ENCODE peak calls at places on chromosomes 7 and 10, in five cellular contexts. Z, V, O, M and I are unnamed samples.
A peak's percentile ranks its signal among the peaks of the same experiment; 100 is the strongest.

GRCh38 chr7:155124706-155125105 is 54.6 kb downstream of the HTR5A start:
- DNase-seq in Z (no peak), V (no peak), M (no peak), O (no peak), I (no peak)

GRCh38 chr7:20280475-20281351 is 50.0 kb upstream of the ITGB8 start:
- DNase-seq in Z (no peak), V (peak; percentile 71), M (no peak), O (no peak), I (no peak)

GRCh38 chr7:84913731-84914130 is 273.1 kb downstream of the SEMA3D start:
- DNase-seq in Z (no peak), V (no peak), O (no peak), M (no peak), I (no peak)

GRCh38 chr10:78954701-78955100 is 114.1 kb upstream of the ZMIZ1 start:
- DNase-seq in M (no peak), O (no peak), Z (no peak), V (no peak), I (no peak)

GRCh38 chr10:97830064-97830463 is 19.6 kb upstream of the GOLGA7B start:
- DNase-seq in V (no peak), Z (no peak), M (no peak), O (peak; percentile 71), I (no peak)

GRCh38 chr7:158018061-158018796 is 569.4 kb downstream of the PTPRN2 start:
- DNase-seq in O (no peak), M (no peak), V (no peak), Z (no peak), I (no peak)

GRCh38 chr10:49112851-49113250 is 2.5 kb downstream of the VSTM4 start:
- DNase-seq in Z (no peak), V (no peak), O (no peak), M (no peak), I (no peak)

GRCh38 chr7:101173752-101174244 is 6.3 kb downstream of the NAT16 start:
- DNase-seq in O (peak; percentile 31), Z (no peak), M (peak; percentile 69), V (no peak), I (no peak)

GRCh38 chr7:116752305-116753074 is 80.5 kb downstream of the MET start:
- DNase-seq in Z (no peak), M (no peak), O (no peak), V (no peak), I (no peak)

GRCh38 chr10:21975378-21975990 is 28.0 kb downstream of the DNAJC1 start:
- DNase-seq in M (no peak), Z (no peak), O (no peak), V (no peak), I (no peak)

GRCh38 chr7:98354511-98355249 is 46.2 kb downstream of the BAIAP2L1 start:
- DNase-seq in O (no peak), M (peak; percentile 80), V (peak; percentile 83), Z (no peak), I (peak; percentile 80)

GRCh38 chr10:62632071-62632809 is 172.3 kb upstream of the ADO start:
- DNase-seq in V (peak; percentile 45), Z (no peak), M (no peak), O (no peak), I (no peak)

GRCh38 chr7:12646139-12646538 is 41.3 kb upstream of the ARL4A start:
- DNase-seq in O (no peak), V (peak; percentile 73), M (no peak), Z (no peak), I (no peak)

GRCh38 chr7:26375604-26376207 is 84.0 kb downstream of the SNX10 start:
- DNase-seq in Z (no peak), V (no peak), M (no peak), O (no peak), I (no peak)

GRCh38 chr10:132526676-132527075 is 10.9 kb upstream of the INPP5A start:
- DNase-seq in O (peak; percentile 1), V (peak; percentile 78), M (no peak), Z (peak; percentile 40), I (no peak)

GRCh38 chr7:40220421-40220911 is 85.7 kb downstream of the SUGCT start:
- DNase-seq in M (no peak), O (no peak), V (no peak), Z (no peak), I (no peak)

GRCh38 chr7:1752771-1753562 is 82.9 kb downstream of the ELFN1 start:
- DNase-seq in M (peak; percentile 15), Z (no peak), O (no peak), V (no peak), I (no peak)

GRCh38 chr10:59894114-59894513 is 12.2 kb downstream of the CCDC6 start:
- DNase-seq in M (peak; percentile 62), Z (peak; percentile 53), V (peak; percentile 42), O (peak; percentile 84), I (peak; percentile 86)

GRCh38 chr10:114801411-114801813 is 20.2 kb upstream of the FHIP2A start:
- DNase-seq in V (no peak), Z (no peak), M (no peak), O (no peak), I (no peak)

GRCh38 chr10:27223964-27224363 is 16.6 kb downstream of the ACBD5 start:
- DNase-seq in O (peak; percentile 72), Z (no peak), V (peak; percentile 18), M (peak; percentile 47), I (no peak)

GRCh38 chr7:43278088-43278644 is 165.7 kb downstream of the HECW1 start:
- DNase-seq in V (no peak), M (no peak), O (no peak), Z (no peak), I (no peak)

GRCh38 chr10:133327651-133328357 is 8.9 kb downstream of the CALY start:
- DNase-seq in O (no peak), Z (peak; percentile 42), V (no peak), M (peak; percentile 22), I (no peak)

GRCh38 chr10:118457824-118458428 is 115.8 kb upstream of the FAM204A start:
- DNase-seq in V (no peak), M (no peak), Z (no peak), O (no peak), I (no peak)

GRCh38 chr10:6135039-6135438 is 46.2 kb downstream of the RBM17 start:
- DNase-seq in M (no peak), V (no peak), O (no peak), Z (no peak), I (no peak)

GRCh38 chr7:140616328-140616727 is 24.3 kb downstream of the DENND2A start:
- DNase-seq in O (no peak), M (no peak), V (no peak), Z (no peak), I (no peak)

GRCh38 chr10:112746329-112746728 is 203.7 kb upstream of the TCF7L2 start:
- DNase-seq in Z (no peak), M (no peak), V (no peak), O (no peak), I (no peak)

GRCh38 chr10:120172371-120172770 is 279.8 kb downstream of the SEC23IP start:
- DNase-seq in Z (no peak), O (no peak), V (peak; percentile 37), M (no peak), I (no peak)

GRCh38 chr7:98394377-98394836 is 6.5 kb downstream of the BAIAP2L1 start:
- DNase-seq in M (no peak), V (peak; percentile 81), Z (no peak), O (no peak), I (no peak)

GRCh38 chr7:136489808-136490207 is 378.6 kb upstream of the CHRM2 start:
- DNase-seq in V (no peak), Z (no peak), O (no peak), M (no peak), I (no peak)

GRCh38 chr7:124765401-124766352 is at the start of gene GPR37:
- DNase-seq in V (peak; percentile 45), M (peak; percentile 80), O (peak; percentile 70), Z (peak; percentile 73), I (peak; percentile 54)
- TF ChIP-seq CTCF in V (peak; percentile 36), M (no peak), O (no peak), Z (no peak), I (peak; percentile 41)

DNA sequence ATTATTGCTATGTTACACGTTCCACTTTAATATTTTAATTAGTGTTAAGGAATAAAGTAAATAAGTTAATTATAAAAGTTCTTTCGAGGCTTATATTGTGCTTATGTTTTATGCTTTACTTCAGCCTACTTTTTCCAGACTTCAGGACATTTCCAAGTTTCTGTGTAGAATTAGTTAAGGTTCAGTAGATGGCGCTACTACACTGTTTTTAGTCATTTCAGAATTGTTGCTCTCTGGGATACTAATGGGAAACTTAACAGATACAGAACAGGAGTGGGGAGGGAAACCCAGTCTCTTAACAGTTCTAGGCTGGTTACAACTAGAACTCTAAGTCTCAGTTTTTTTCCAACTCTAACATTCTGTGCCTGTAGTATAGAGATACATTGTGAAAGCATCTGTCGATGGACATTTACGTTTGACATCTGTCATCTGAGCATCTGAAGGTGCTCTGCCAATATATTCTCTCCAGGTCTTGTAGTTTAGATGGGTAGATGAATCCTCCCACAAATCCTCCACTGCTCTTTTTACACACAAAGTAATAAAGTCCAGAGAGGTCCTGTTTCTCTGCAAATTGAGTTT is 56.8 kb upstream of the FAM171A1 start:
- DNase-seq in Z (no peak), O (no peak), V (peak; percentile 2), M (no peak), I (peak; percentile 27)
- TF ChIP-seq CTCF in Z (peak; percentile 30), O (peak; percentile 47), V (peak; percentile 44), M (no peak), I (peak; percentile 74)

GRCh38 chr7:151987748-151988529 is 31.7 kb downstream of the GALNTL5 start:
- DNase-seq in O (no peak), M (no peak), V (peak; percentile 47), Z (peak; percentile 54), I (no peak)

GRCh38 chr7:151993977-151994676 is 31.3 kb upstream of the GALNT11 start:
- DNase-seq in M (no peak), Z (no peak), V (no peak), O (peak; percentile 15), I (no peak)

GRCh38 chr7:151990567-151990966 is 34.3 kb downstream of the GALNTL5 start:
- DNase-seq in O (no peak), V (peak; percentile 32), M (no peak), Z (no peak), I (no peak)

GRCh38 chr7:151992375-151992774 is 33.1 kb upstream of the GALNT11 start:
- DNase-seq in Z (peak; percentile 74), O (peak; percentile 72), M (peak; percentile 54), V (peak; percentile 15), I (peak; percentile 50)
- TF ChIP-seq CTCF in Z (peak; percentile 6), O (peak; percentile 35), M (no peak), V (no peak), I (peak; percentile 75)

GRCh38 chr7:133051719-133052118 is 30.2 kb downstream of the CHCHD3 start:
- DNase-seq in Z (no peak), M (no peak), O (no peak), V (no peak), I (no peak)

GRCh38 chr7:133052826-133053225 is 29.1 kb downstream of the CHCHD3 start:
- DNase-seq in O (no peak), M (no peak), V (no peak), Z (no peak), I (no peak)

GRCh38 chr7:133050200-133050995 is 31.5 kb downstream of the CHCHD3 start:
- DNase-seq in M (no peak), V (no peak), Z (no peak), O (no peak), I (no peak)

GRCh38 chr7:133052357-133052756 is 29.5 kb downstream of the CHCHD3 start:
- DNase-seq in V (no peak), M (no peak), O (no peak), Z (no peak), I (no peak)

DNA sequence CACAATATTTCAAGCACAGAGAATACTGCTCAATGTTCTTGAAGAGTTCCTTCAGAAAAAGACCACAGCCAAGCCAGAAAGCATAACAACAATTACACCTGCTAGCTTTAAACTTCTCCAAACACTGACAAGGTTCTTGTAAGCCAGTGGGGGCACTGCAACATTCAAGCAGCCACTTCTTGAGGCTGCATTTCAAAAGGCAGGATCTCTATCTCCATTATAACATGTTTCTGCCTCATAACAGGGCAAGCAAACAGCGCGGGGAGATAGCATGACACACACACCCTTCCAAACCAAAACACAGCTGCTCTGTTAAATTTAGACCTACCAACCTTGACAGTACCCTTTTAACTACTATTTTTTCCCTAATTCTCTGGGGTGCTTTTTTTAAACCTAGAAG is 30.8 kb downstream of the CHCHD3 start:
- DNase-seq in Z (no peak), O (peak; percentile 51), M (no peak), V (peak; percentile 46), I (no peak)
- TF ChIP-seq CTCF in Z (peak; percentile 22), O (peak; percentile 23), M (no peak), V (peak; percentile 64), I (peak; percentile 42)